ENCODE peak calls at places on chromosomes 5 and 9, in eight cellular contexts. T is osteoblast, X is GM10248, W is NCI-H1105, L is GM18507, J is heart left ventricle, R is A172, M is iPS-NIHi11. D is an unnamed sample.
A peak's percentile ranks its signal among the peaks of the same experiment; 100 is the strongest.

GRCh38 chr9:137323531-137324331 is 21.7 kb upstream of the NRARP start:
- DNase-seq in T (no peak), X (no peak), W (no peak), L (no peak), J (no peak), R (no peak), M (no peak), D (no peak)

GRCh38 chr5:62306494-62307363 is 723 bp downstream of the KIF2A start:
- DNase-seq in T (peak; percentile 91), X (peak; percentile 50), W (no peak), L (no peak), J (no peak), R (peak; percentile 36), M (peak; percentile 58), D (peak; percentile 45)

GRCh38 chr9:36217256-36217968 is 26.7 kb downstream of the CLTA start:
- DNase-seq in T (peak; percentile 6), X (no peak), W (peak; percentile 62), L (no peak), J (no peak), R (no peak), M (no peak), D (no peak)

GRCh38 chr5:73564644-73565165 is 734 bp downstream of the ANKRA2 start:
- DNase-seq in T (peak; percentile 43), X (no peak), W (no peak), L (no peak), J (no peak), R (no peak), M (no peak), D (peak; percentile 21)

GRCh38 chr5:59732301-59732700 is 161.2 kb downstream of the PDE4D start:
- DNase-seq in T (no peak), X (no peak), W (no peak), L (no peak), J (no peak), R (no peak), M (no peak), D (no peak)

GRCh38 chr5:172545291-172545761 is 91.0 kb upstream of the SH3PXD2B start:
- DNase-seq in T (no peak), X (no peak), W (no peak), L (no peak), J (no peak), R (no peak), M (no peak), D (no peak)

GRCh38 chr5:1004598-1005361 is 3.8 kb upstream of the NKD2 start:
- DNase-seq in T (peak; percentile 90), X (no peak), W (peak; percentile 20), L (no peak), J (peak; percentile 76), R (no peak), M (peak; percentile 71), D (no peak)

GRCh38 chr5:32831630-32832029 is 120.5 kb downstream of the NPR3 start:
- DNase-seq in T (no peak), X (no peak), W (no peak), L (no peak), J (no peak), R (no peak), M (no peak), D (peak; percentile 64)

GRCh38 chr5:103778915-103779314 is 216.3 kb upstream of the NUDT12 start:
- DNase-seq in T (no peak), X (no peak), W (no peak), L (no peak), J (no peak), R (no peak), M (no peak), D (no peak)

GRCh38 chr9:29129763-29130162 is 1556.5 kb upstream of the C9orf72 start:
- DNase-seq in T (no peak), X (no peak), W (no peak), L (no peak), J (no peak), R (no peak), M (no peak), D (no peak)

GRCh38 chr9:100324594-100325200 is 28.0 kb downstream of the TEX10 start:
- DNase-seq in T (no peak), X (peak; percentile 20), W (no peak), L (no peak), J (no peak), R (peak; percentile 28), M (no peak), D (peak; percentile 26)

GRCh38 chr9:27865031-27865438 is 291.8 kb upstream of the C9orf72 start:
- DNase-seq in T (no peak), X (no peak), W (peak; percentile 58), L (no peak), J (no peak), R (peak; percentile 57), M (no peak), D (peak; percentile 79)

GRCh38 chr9:120924698-120925534 is 1.7 kb downstream of the TRAF1 start:
- DNase-seq in T (no peak), X (no peak), W (no peak), L (no peak), J (no peak), R (no peak), M (no peak), D (peak; percentile 92)

GRCh38 chr5:135934939-135935338 is 19.8 kb downstream of the LECT2 start:
- DNase-seq in T (peak; percentile 73), X (no peak), W (no peak), L (no peak), J (no peak), R (no peak), M (no peak), D (no peak)

GRCh38 chr5:74767579-74767913 is 497 bp downstream of the NSA2 start:
- DNase-seq in T (peak; percentile 31), X (peak; percentile 19), W (no peak), L (no peak), J (no peak), R (no peak), M (peak; percentile 15), D (peak; percentile 50)

GRCh38 chr5:151739939-151740335 is 18.5 kb downstream of the ATOX1 start:
- DNase-seq in T (no peak), X (no peak), W (no peak), L (no peak), J (no peak), R (peak; percentile 99), M (peak; percentile 53), D (peak; percentile 94)

GRCh38 chr5:135560858-135561257 is 17.9 kb downstream of the CXCL14 start:
- DNase-seq in T (peak; percentile 93), X (peak; percentile 80), W (peak; percentile 44), L (peak; percentile 56), J (peak; percentile 64), R (peak; percentile 84), M (peak; percentile 88), D (peak; percentile 73)

GRCh38 chr9:112007575-112008240 is 111.1 kb downstream of the UGCG start:
- DNase-seq in T (peak; percentile 30), X (no peak), W (no peak), L (no peak), J (no peak), R (no peak), M (no peak), D (peak; percentile 25)

GRCh38 chr9:98375138-98375726 is 119.8 kb upstream of the TBC1D2 start:
- DNase-seq in T (peak; percentile 93), X (no peak), W (no peak), L (no peak), J (no peak), R (peak; percentile 44), M (no peak), D (peak; percentile 72)

GRCh38 chr9:72749276-72749675 is 203.6 kb downstream of the ALDH1A1 start:
- DNase-seq in T (peak; percentile 58), X (no peak), W (no peak), L (no peak), J (no peak), R (no peak), M (no peak), D (no peak)